ENCODE peak calls at places on chromosomes 16 and 17, in nine cellular contexts. Q is GM23338, A is GM23248, C is osteoblast, L is astrocyte, Y is H1, B is neural progenitor cell, X is IMR-90, Z is Karpas-422. K is an unnamed sample. For H4K20me1, the result is how much of the 10 kb centered on the place peaks cover.

GRCh38 chr17:68849673-68850260 is 105.4 kb downstream of the ABCA8 start:
- DNase-seq in Q (no peak), A (peak), C (no peak), L (no peak), Y (no peak), B (no peak), X (no peak), Z (no peak), K (peak)

GRCh38 chr16:79437764-79438728 is 162.5 kb downstream of the MAF start:
- DNase-seq in Q (peak), A (no peak), C (no peak), L (peak), Y (peak), B (peak), X (no peak), Z (no peak), K (no peak)

GRCh38 chr17:78258323-78259229 is 27.1 kb downstream of the TMEM235 start:
- DNase-seq in Q (peak), A (peak), C (peak), L (peak), Y (no peak), B (peak), X (peak), Z (no peak), K (no peak)

GRCh38 chr17:41906465-41907184 is 12.1 kb downstream of the ACLY start:
- DNase-seq in Q (no peak), A (no peak), C (peak), L (no peak), Y (no peak), B (no peak), X (peak), Z (no peak), K (no peak)

GRCh38 chr16:28172331-28172730 is 39.4 kb downstream of the XPO6 start:
- DNase-seq in Q (no peak), A (no peak), C (no peak), L (no peak), Y (no peak), B (no peak), X (no peak), Z (no peak), K (no peak)

GRCh38 chr17:79651266-79651665 is 40.4 kb upstream of the RBFOX3 start:
- DNase-seq in Q (no peak), A (no peak), C (no peak), L (no peak), Y (peak), B (no peak), X (no peak), Z (no peak), K (no peak)

GRCh38 chr17:47170710-47171109 is 18.4 kb downstream of the CDC27 start:
- DNase-seq in Q (no peak), A (no peak), C (no peak), L (no peak), Y (no peak), B (no peak), X (no peak), Z (no peak), K (no peak)

GRCh38 chr16:1432388-1433262 is 1.7 kb downstream of the PERCC1 start:
- DNase-seq in Q (peak), A (no peak), C (no peak), L (no peak), Y (no peak), B (no peak), X (no peak), Z (no peak), K (no peak)

GRCh38 chr16:14289692-14290340 is 218.7 kb downstream of the MRTFB start:
- DNase-seq in Q (peak), A (peak), C (no peak), L (no peak), Y (peak), B (peak), X (peak), Z (peak), K (no peak)

GRCh38 chr16:89822188-89823086 is 5.8 kb upstream of the SPIRE2 start:
- DNase-seq in Q (no peak), A (no peak), C (peak), L (no peak), Y (no peak), B (peak), X (no peak), Z (peak), K (no peak)

GRCh38 chr17:7842950-7843535 is 9.0 kb downstream of the KDM6B start:
- DNase-seq in Q (peak), A (peak), C (peak), L (peak), Y (peak), B (peak), X (peak), Z (peak), K (peak)

GRCh38 chr17:64028874-64029464 is 8.5 kb upstream of the ICAM2 start:
- DNase-seq in Q (peak), A (peak), C (peak), L (peak), Y (peak), B (peak), X (peak), Z (peak), K (no peak)

GRCh38 chr16:23469814-23470213 is 16.8 kb upstream of the COG7 start:
- DNase-seq in Q (no peak), A (peak), C (no peak), L (peak), Y (no peak), B (no peak), X (peak), Z (no peak), K (no peak)

GRCh38 chr17:49994085-49995054 is 654 bp downstream of the DLX3 start:
- DNase-seq in Q (peak), A (peak), C (peak), L (no peak), Y (peak), B (peak), X (no peak), Z (no peak), K (no peak)

GRCh38 chr16:72884037-72884436 is 163.9 kb downstream of the ZFHX3 start:
- DNase-seq in Q (no peak), A (peak), C (no peak), L (peak), Y (no peak), B (no peak), X (peak), Z (no peak), K (no peak)

GRCh38 chr16:4601317-4602186 is 13.1 kb downstream of the UBALD1 start:
- DNase-seq in Q (no peak), A (peak), C (peak), L (no peak), Y (no peak), B (no peak), X (peak), Z (no peak), K (no peak)

GRCh38 chr16:8912793-8913192 is 30.6 kb downstream of the LITAFD start:
- DNase-seq in Q (no peak), A (no peak), C (no peak), L (no peak), Y (no peak), B (no peak), X (no peak), Z (no peak), K (no peak)

GRCh38 chr16:72783716-72784320 is 264.1 kb downstream of the ZFHX3 start:
- DNase-seq in Q (no peak), A (peak), C (peak), L (peak), Y (no peak), B (no peak), X (peak), Z (no peak), K (no peak)

GRCh38 chr17:40726919-40727318 is 23.4 kb upstream of the KRT24 start:
- DNase-seq in Q (peak), A (peak), C (no peak), L (no peak), Y (no peak), B (peak), X (peak), Z (no peak), K (no peak)

GRCh38 chr17:39995438-39995837 is 14.8 kb downstream of the PSMD3 start:
- DNase-seq in Q (no peak), A (no peak), C (no peak), L (no peak), Y (no peak), B (no peak), X (no peak), Z (no peak), K (no peak)

GRCh38 chr17:59357219-59357699 is 25.8 kb downstream of the YPEL2 start:
- DNase-seq in Q (no peak), A (peak), C (no peak), L (peak), Y (no peak), B (no peak), X (no peak), Z (no peak), K (no peak)

GRCh38 chr17:34382586-34383224 is 19.7 kb upstream of the CCL1 start:
- DNase-seq in Q (no peak), A (no peak), C (no peak), L (no peak), Y (no peak), B (no peak), X (no peak), Z (no peak), K (no peak)

GRCh38 chr17:40366076-40366860 is 1.7 kb upstream of the GJD3 start:
- DNase-seq in Q (no peak), A (no peak), C (peak), L (no peak), Y (no peak), B (no peak), X (no peak), Z (no peak), K (no peak)

GRCh38 chr16:27067138-27067537 is 411 bp downstream of the C16orf82 start:
- DNase-seq in Q (peak), A (peak), C (no peak), L (no peak), Y (peak), B (peak), X (no peak), Z (no peak), K (no peak)

GRCh38 chr16:31875112-31875803 is 1.7 kb downstream of the ZNF267 start:
- DNase-seq in Q (no peak), A (peak), C (peak), L (peak), Y (no peak), B (no peak), X (peak), Z (peak), K (no peak)

GRCh38 chr16:31877876-31878642 is 4.5 kb downstream of the ZNF267 start:
- DNase-seq in Q (no peak), A (no peak), C (no peak), L (no peak), Y (no peak), B (no peak), X (no peak), Z (no peak), K (no peak)

GRCh38 chr16:31876955-31877828 is 3.6 kb downstream of the ZNF267 start:
- DNase-seq in Q (no peak), A (peak), C (peak), L (peak), Y (no peak), B (no peak), X (peak), Z (no peak), K (peak)

GRCh38 chr16:31880322-31880979 is 6.8 kb downstream of the ZNF267 start:
- DNase-seq in Q (no peak), A (peak), C (peak), L (peak), Y (no peak), B (no peak), X (peak), Z (no peak), K (no peak)

DNA sequence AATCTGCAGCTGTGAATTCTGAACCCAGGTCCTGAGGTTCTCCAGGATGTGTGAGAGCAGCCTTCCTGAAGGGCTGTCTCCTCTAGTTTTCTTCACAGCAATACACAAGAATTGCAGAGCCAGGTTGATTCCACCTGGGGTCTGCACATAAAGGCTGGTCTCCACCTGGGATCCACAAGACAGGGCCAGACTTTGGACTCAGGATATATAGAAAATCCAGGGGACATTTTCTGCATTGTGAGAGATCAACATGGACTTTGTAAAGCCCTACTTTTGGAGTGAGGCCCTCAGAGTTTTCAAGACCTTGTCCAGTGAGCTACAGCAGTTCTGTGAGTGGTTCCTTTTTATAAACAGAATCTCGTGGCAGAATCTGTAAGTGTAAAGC is 6.3 kb downstream of the ZNF267 start:
- DNase-seq in Q (no peak), A (no peak), C (no peak), L (no peak), Y (no peak), B (no peak), X (no peak), Z (no peak), K (no peak)
- H4K20me1 ChIP-seq in Q (under half), A (under half), C (under half), L (under half), Y (under half), B (under half), X (under half), Z (under half), K (under half)

GRCh38 chr17:43125967-43126910 is 1.1 kb upstream of the BRCA1 start:
- DNase-seq in Q (peak), A (no peak), C (no peak), L (no peak), Y (no peak), B (peak), X (no peak), Z (no peak), K (no peak)
- H3K4me3 ChIP-seq in Q (peak), A (peak), C (peak), L (peak), Y (peak), B (peak), X (peak), Z (peak), K (peak)

GRCh38 chr17:60525624-60526514 is at the start of gene APPBP2:
- DNase-seq in Q (peak), A (peak), C (peak), L (peak), Y (peak), B (peak), X (peak), Z (peak), K (peak)

GRCh38 chr17:60525347-60525623 is 757 bp downstream of the APPBP2 start:
- DNase-seq in Q (peak), A (peak), C (peak), L (peak), Y (peak), B (peak), X (peak), Z (no peak), K (no peak)

GRCh38 chr17:60523822-60524221 is 2.2 kb downstream of the APPBP2 start:
- DNase-seq in Q (no peak), A (no peak), C (no peak), L (no peak), Y (no peak), B (no peak), X (no peak), Z (no peak), K (no peak)

GRCh38 chr17:60524463-60525346 is 1.3 kb downstream of the APPBP2 start:
- DNase-seq in Q (no peak), A (peak), C (peak), L (peak), Y (peak), B (no peak), X (peak), Z (peak), K (no peak)

DNA sequence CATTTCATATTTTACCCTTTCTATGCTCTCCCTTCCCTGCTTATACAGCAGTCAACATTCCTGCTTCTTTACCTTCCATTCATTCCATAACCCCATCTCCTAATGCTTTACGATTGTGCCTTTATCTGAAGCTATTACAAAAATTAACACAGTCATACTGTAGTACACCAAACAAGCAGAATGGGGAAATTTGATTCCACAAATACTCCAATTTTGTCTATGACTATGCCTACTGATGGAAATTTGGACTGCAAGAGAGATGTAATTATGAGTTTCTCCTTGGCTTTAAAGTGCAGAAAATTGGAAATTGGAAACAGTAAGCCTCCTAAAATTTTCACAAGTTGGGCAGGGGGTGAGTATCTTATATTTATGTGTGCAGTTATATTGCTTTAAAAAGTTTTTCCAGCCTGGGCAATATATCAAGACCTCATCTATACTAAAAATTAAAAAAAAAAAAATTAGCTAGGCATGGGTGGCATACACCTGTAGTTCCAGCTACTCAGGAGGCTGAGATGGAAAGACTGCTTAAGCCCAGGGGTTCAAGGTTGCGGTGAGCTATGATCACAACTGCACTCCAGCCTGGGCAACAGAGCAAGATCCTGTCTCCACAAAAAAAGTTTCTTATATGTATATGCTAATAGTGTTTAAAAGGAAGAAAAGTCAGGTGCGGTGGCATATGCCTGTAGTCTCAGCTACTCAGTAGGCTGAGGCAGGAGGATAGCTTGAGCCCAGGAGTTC is 3.0 kb downstream of the APPBP2 start:
- DNase-seq in Q (no peak), A (peak), C (peak), L (no peak), Y (peak), B (no peak), X (no peak), Z (no peak), K (no peak)
- H4K20me1 ChIP-seq in Q (under half), A (under half), C (half or more), L (half or more), Y (under half), B (half or more), X (half or more), Z (under half), K (under half)

GRCh38 chr16:75074415-75074793 is 42.2 kb downstream of the LDHD start:
- DNase-seq in Q (no peak), A (no peak), C (no peak), L (no peak), Y (no peak), B (no peak), X (no peak), Z (no peak), K (no peak)
- H3K4me3 ChIP-seq in Q (no peak), A (no peak), C (no peak), L (no peak), Y (no peak), B (no peak), X (no peak), Z (no peak), K (no peak)

GRCh38 chr16:67537636-67538591 is 9.3 kb downstream of the RIPOR1 start:
- DNase-seq in Q (peak), A (peak), C (peak), L (no peak), Y (peak), B (peak), X (no peak), Z (no peak), K (no peak)
- H4K20me1 ChIP-seq in Q (under half), A (under half), C (half or more), L (half or more), Y (under half), B (half or more), X (half or more), Z (under half), K (under half)

DNA sequence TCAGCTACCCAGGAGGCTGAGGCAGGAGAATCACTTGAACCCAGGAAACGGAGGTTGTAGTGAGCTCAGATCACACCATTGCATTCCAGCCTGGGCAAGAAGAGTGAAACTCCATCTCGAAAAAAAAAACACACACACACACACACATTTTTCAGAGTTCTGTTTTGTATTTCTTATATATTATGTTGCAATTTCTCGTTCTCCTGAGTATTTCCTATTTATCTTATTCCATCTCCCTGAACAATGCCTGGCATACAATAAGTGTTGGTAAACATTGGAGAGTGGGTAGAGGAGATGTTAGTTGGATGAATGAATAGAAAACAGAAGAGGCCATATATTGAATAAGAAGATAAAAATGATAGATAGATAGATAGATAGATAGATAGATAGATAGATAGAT is 167.8 kb upstream of the CDH5 start:
- DNase-seq in Q (no peak), A (no peak), C (no peak), L (no peak), Y (no peak), B (no peak), X (no peak), Z (no peak), K (no peak)
- H3K4me3 ChIP-seq in Q (no peak), A (no peak), C (no peak), L (no peak), Y (no peak), B (no peak), X (no peak), Z (no peak), K (no peak)

DNA sequence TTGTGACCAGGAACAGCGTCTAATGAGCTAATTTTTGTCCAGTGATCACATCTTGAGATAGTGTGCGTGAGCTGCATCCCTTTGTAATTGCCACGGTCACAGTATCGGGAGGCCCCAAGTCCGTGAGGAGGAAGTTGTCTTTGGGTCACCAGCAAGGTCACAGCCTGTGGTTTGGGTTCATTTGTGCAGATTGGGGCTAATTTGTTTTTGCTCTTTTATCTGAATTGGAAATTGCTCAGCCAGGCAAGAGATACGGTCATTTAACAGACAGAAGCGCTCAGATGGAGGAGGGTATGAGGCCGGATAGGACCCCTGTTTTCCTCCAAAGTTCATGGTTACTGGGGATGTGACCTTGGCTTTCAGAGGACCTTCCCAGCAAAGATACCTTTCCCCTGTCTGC is 174.1 kb downstream of the SNX29 start:
- DNase-seq in Q (no peak), A (no peak), C (no peak), L (no peak), Y (no peak), B (no peak), X (no peak), Z (no peak), K (no peak)
- H4K20me1 ChIP-seq in Q (under half), A (under half), C (under half), L (under half), Y (under half), B (under half), X (under half), Z (under half), K (under half)